ENCODE peak calls at places on chromosomes 2 and 18, in eight cellular contexts. B, H, U, G, C, A, J and R are unnamed samples.

GRCh38 chr2:65064728-65065552 is 8.7 kb downstream of the CEP68 start:
- DNase-seq in A (peak; percentile 40), G (peak; percentile 82), H (peak; percentile 11), C (peak; percentile 66), U (peak; percentile 42), J (peak; percentile 60), B (no peak), R (peak; percentile 89)

GRCh38 chr2:206158563-206159345 is 490 bp downstream of the NDUFS1 start:
- DNase-seq in B (no peak), U (no peak), G (no peak), H (no peak), J (no peak), A (no peak), C (no peak), R (no peak)

GRCh38 chr18:8706545-8706980 is 1.2 kb downstream of the MTCL1 start:
- DNase-seq in B (no peak), C (no peak), U (peak; percentile 36), H (no peak), G (no peak), J (no peak), A (no peak), R (no peak)

GRCh38 chr18:45850021-45850420 is 24.5 kb downstream of the SIGLEC15 start:
- DNase-seq in A (no peak), B (no peak), C (no peak), J (no peak), U (no peak), G (no peak), H (no peak), R (no peak)

GRCh38 chr2:241841181-241842066 is 17.3 kb downstream of the PDCD1 start:
- DNase-seq in C (no peak), B (no peak), J (no peak), U (no peak), H (no peak), G (no peak), A (no peak), R (no peak)

GRCh38 chr2:228848638-228849037 is 422.4 kb downstream of the PID1 start:
- DNase-seq in G (no peak), U (no peak), J (no peak), A (no peak), C (no peak), B (no peak), H (no peak), R (no peak)

GRCh38 chr2:20942538-20943223 is 101.2 kb downstream of the APOB start:
- DNase-seq in U (no peak), A (no peak), H (no peak), B (no peak), J (no peak), G (no peak), C (no peak), R (no peak)

GRCh38 chr2:145874466-145874865 is 1354.5 kb upstream of the ZEB2 start:
- DNase-seq in H (no peak), C (no peak), J (no peak), B (peak; percentile 21), A (no peak), U (no peak), G (no peak), R (no peak)

GRCh38 chr18:62713651-62714247 is 1.6 kb upstream of the PHLPP1 start:
- DNase-seq in J (no peak), A (no peak), B (peak; percentile 30), H (no peak), U (no peak), G (peak; percentile 41), C (no peak), R (no peak)